ENCODE peak calls at places on chromosomes 12 and 14, in five cellular contexts. A, R, W, Y and M are unnamed samples.

GRCh38 chr12:50050410-50051280 is 6.8 kb upstream of the ASIC1 start:
- DNase-seq in A (peak; percentile 96), R (no peak), W (peak; percentile 93), Y (no peak), M (no peak)

GRCh38 chr14:70045715-70046535 is 142.8 kb downstream of the SLC8A3 start:
- DNase-seq in A (peak; percentile 79), R (no peak), W (peak; percentile 83), Y (no peak), M (no peak)

GRCh38 chr14:104723651-104724406 is at the start of gene ADSS1:
- DNase-seq in A (peak; percentile 55), R (no peak), W (no peak), Y (no peak), M (no peak)

GRCh38 chr14:103022669-103023044 is 34.7 kb downstream of the CDC42BPB start:
- DNase-seq in A (no peak), R (no peak), W (no peak), Y (no peak), M (no peak)

GRCh38 chr12:43805149-43805856 is 814 bp downstream of the TWF1 start:
- DNase-seq in A (peak; percentile 3), R (no peak), W (no peak), Y (no peak), M (no peak)

GRCh38 chr14:23252420-23253333 is 14.9 kb downstream of the RNF212B start:
- DNase-seq in A (no peak), R (peak; percentile 49), W (no peak), Y (no peak), M (no peak)

GRCh38 chr14:25122188-25122587 is 72.2 kb upstream of the STXBP6 start:
- DNase-seq in A (peak; percentile 41), R (no peak), W (no peak), Y (no peak), M (no peak)

GRCh38 chr12:66514581-66514980 is 164.3 kb downstream of the GRIP1 start:
- DNase-seq in A (peak; percentile 29), R (no peak), W (no peak), Y (peak; percentile 8), M (no peak)

GRCh38 chr12:54958048-54958658 is 26.4 kb downstream of the TESPA1 start:
- DNase-seq in A (peak; percentile 83), R (peak; percentile 54), W (no peak), Y (peak; percentile 9), M (peak; percentile 31)

GRCh38 chr14:64812412-64812811 is 67.3 kb downstream of the SPTB start:
- DNase-seq in A (no peak), R (no peak), W (no peak), Y (no peak), M (no peak)

GRCh38 chr12:123232472-123232806 is 502 bp downstream of the MPHOSPH9 start:
- DNase-seq in A (no peak), R (no peak), W (peak; percentile 87), Y (no peak), M (no peak)

GRCh38 chr14:71187633-71188356 is 280.5 kb downstream of the PCNX1 start:
- DNase-seq in A (peak; percentile 42), R (no peak), W (no peak), Y (no peak), M (no peak)

GRCh38 chr14:69149461-69150244 is 3.3 kb downstream of the DCAF5 start:
- DNase-seq in A (no peak), R (no peak), W (no peak), Y (no peak), M (no peak)

GRCh38 chr14:85317491-85318021 is 212.4 kb upstream of the FLRT2 start:
- DNase-seq in A (no peak), R (no peak), W (no peak), Y (no peak), M (no peak)

GRCh38 chr14:59189822-59190368 is 1.4 kb downstream of the DAAM1 start:
- DNase-seq in A (peak; percentile 92), R (peak; percentile 48), W (peak; percentile 95), Y (peak; percentile 44), M (peak; percentile 45)

GRCh38 chr12:44088647-44089046 is 252.8 kb downstream of the TMEM117 start:
- DNase-seq in A (no peak), R (no peak), W (no peak), Y (no peak), M (no peak)

GRCh38 chr14:101128478-101129450 is 225.2 kb upstream of the RTL1 start:
- DNase-seq in A (no peak), R (no peak), W (peak; percentile 77), Y (no peak), M (no peak)

GRCh38 chr12:26091837-26092236 is 33.0 kb downstream of the BHLHE41 start:
- DNase-seq in A (no peak), R (no peak), W (no peak), Y (no peak), M (no peak)

GRCh38 chr12:31650927-31651326 is 8.6 kb upstream of the ETFBKMT start:
- DNase-seq in A (peak; percentile 34), R (no peak), W (no peak), Y (no peak), M (no peak)

GRCh38 chr14:35335388-35336092 is 43.4 kb downstream of the PSMA6 start:
- DNase-seq in A (peak; percentile 32), R (no peak), W (no peak), Y (no peak), M (no peak)

GRCh38 chr12:64258576-64258975 is 36.5 kb upstream of the KICS2 start:
- DNase-seq in A (no peak), R (no peak), W (no peak), Y (no peak), M (no peak)

GRCh38 chr12:57095440-57095839 is 6.5 kb downstream of the NAB2 start:
- DNase-seq in A (no peak), R (no peak), W (peak; percentile 84), Y (no peak), M (no peak)

GRCh38 chr14:59583755-59584154 is 7.1 kb upstream of the CCDC175 start:
- DNase-seq in A (peak; percentile 51), R (no peak), W (no peak), Y (no peak), M (no peak)

GRCh38 chr12:63802012-63802608 is 22.4 kb downstream of the RXYLT1 start:
- DNase-seq in A (peak; percentile 48), R (no peak), W (no peak), Y (no peak), M (no peak)

GRCh38 chr14:79514700-79515099 is 696.6 kb downstream of the DIO2 start:
- DNase-seq in A (peak; percentile 22), R (no peak), W (no peak), Y (peak; percentile 9), M (peak; percentile 66)

DNA sequence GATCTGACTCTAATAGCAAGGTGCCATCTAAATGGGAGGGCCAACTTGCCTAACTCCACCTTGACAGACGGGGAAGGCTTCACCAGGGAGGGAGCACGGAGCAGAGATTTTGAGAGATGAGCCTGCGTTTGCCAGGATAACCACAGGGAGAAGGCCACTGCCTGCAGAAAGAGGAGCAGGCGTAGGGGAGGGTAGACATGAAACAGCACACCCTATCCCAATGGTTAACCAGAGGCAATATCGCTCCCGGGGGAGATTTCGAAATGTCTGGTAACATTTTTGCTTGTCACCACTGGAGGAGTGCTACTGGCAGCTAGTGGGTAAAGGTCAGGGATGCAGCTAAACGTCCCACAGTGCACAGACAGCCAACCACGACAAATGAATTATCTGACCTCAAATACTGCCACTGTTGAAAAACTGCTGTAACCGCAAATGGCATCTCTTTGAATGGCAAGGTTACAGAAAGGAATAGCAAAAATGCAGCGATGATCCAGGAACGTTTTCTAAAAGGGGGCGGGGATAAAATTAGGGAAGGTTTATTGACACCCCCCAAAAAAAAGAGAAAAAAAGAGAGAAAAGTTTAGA is 126.0 kb upstream of the ATF7IP start:
- DNase-seq in A (peak; percentile 87), R (no peak), W (no peak), Y (no peak), M (no peak)
- TF ChIP-seq CTCF in A (no peak), R (peak; percentile 20), W (peak; percentile 13), Y (no peak), M (no peak)

GRCh38 chr14:92660571-92660970 is 87.9 kb downstream of the LGMN start:
- DNase-seq in A (no peak), R (no peak), W (no peak), Y (no peak), M (no peak)
- H3K4me3 ChIP-seq in A (no peak overlapping the region), R (no peak overlapping the region), W (no peak overlapping the region), Y (no peak overlapping the region), M (no peak overlapping the region)

GRCh38 chr12:101698782-101699347 is 1.4 kb downstream of the CHPT1 start:
- DNase-seq in A (peak; percentile 13), R (no peak), W (no peak), Y (no peak), M (no peak)
- TF ChIP-seq CTCF in A (peak; percentile 44), R (no peak), W (no peak), Y (peak; percentile 37), M (peak; percentile 21)

DNA sequence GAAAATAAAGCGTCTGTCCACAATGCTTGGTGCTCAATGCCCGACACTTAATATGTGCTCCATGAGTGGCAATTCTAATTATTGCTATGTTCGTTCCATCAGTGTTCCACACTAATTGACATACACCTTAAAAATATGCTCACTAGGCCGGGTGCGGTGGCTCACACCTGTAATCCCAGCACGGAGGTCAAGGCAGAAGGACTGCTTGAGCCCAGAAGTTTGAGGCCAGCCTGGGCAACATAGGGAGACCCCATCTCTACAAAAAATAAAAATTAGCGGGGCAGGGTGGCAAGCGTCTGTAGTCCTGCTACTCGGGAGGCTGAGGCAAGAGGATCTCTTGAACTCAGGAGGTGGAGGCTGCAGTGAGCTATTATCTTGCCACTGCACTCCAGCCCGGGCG is 635 bp upstream of the HECTD4 start:
- DNase-seq in A (no peak), R (no peak), W (no peak), Y (no peak), M (no peak)
- H3K4me3 ChIP-seq in A (peak overlapping the region; percentile 83), R (peak overlapping the region; percentile 69), W (no peak overlapping the region), Y (peak overlapping the region; percentile 50), M (peak overlapping the region; percentile 72)

GRCh38 chr12:104659058-104659457 is 202.3 kb downstream of the CHST11 start:
- DNase-seq in A (no peak), R (no peak), W (no peak), Y (no peak), M (no peak)
- TF ChIP-seq CTCF in A (no peak), R (no peak), W (no peak), Y (no peak), M (no peak)